ENCODE peak calls at places on chromosomes 4 and X, in six cellular contexts. J, W, B, S, F and U are unnamed samples.

GRCh38 chrX:30592846-30593245 is 15.3 kb upstream of the TASL start:
- DNase-seq in S (no peak), B (no peak), J (no peak), W (no peak), F (no peak), U (no peak)

GRCh38 chrX:132463411-132463810 is 25.4 kb downstream of the MBNL3 start:
- DNase-seq in F (peak), S (no peak), W (no peak), B (no peak), J (peak), U (peak)

GRCh38 chr4:52823478-52824092 is 38.5 kb upstream of the RASL11B start:
- DNase-seq in J (peak), F (no peak), S (peak), W (no peak), B (no peak), U (no peak)

GRCh38 chr4:98170035-98170434 is 26.8 kb upstream of the STPG2 start:
- DNase-seq in S (no peak), W (no peak), B (no peak), J (no peak), F (no peak), U (no peak)

GRCh38 chr4:125801924-125802323 is 487.2 kb downstream of the FAT4 start:
- DNase-seq in J (no peak), F (no peak), S (no peak), B (no peak), W (no peak), U (no peak)

GRCh38 chrX:9312922-9313867 is 151.7 kb upstream of the TBL1X start:
- DNase-seq in B (no peak), W (peak), F (peak), J (no peak), S (no peak), U (peak)

GRCh38 chr4:166279261-166279660 is 406.2 kb downstream of the TLL1 start:
- DNase-seq in J (no peak), S (no peak), B (no peak), F (no peak), W (no peak), U (peak)

GRCh38 chr4:185115827-185116232 is 27.2 kb upstream of the SLC25A4 start:
- DNase-seq in B (no peak), S (peak), W (peak), J (peak), F (peak), U (peak)

GRCh38 chrX:104113237-104113965 is 1.1 kb downstream of the ZCCHC18 start:
- DNase-seq in W (peak), J (peak), B (peak), S (peak), F (peak), U (peak)

GRCh38 chrX:53184836-53185235 is 40.2 kb downstream of the KDM5C start:
- DNase-seq in F (no peak), B (no peak), S (peak), W (no peak), J (peak), U (peak)

GRCh38 chrX:46251755-46252154 is 293.5 kb downstream of the ZNF674 start:
- DNase-seq in B (no peak), W (no peak), F (no peak), J (peak), S (peak), U (no peak)

GRCh38 chrX:39176105-39176504 is 374.8 kb downstream of the MID1IP1 start:
- DNase-seq in J (no peak), F (no peak), W (no peak), S (no peak), B (no peak), U (no peak)

GRCh38 chr4:71187399-71188196 is 151.2 kb upstream of the SLC4A4 start:
- DNase-seq in W (peak), F (peak), S (peak), J (peak), B (peak), U (peak)

GRCh38 chrX:123237271-123237670 is 53.2 kb downstream of the GRIA3 start:
- DNase-seq in F (no peak), B (no peak), W (no peak), J (no peak), S (no peak), U (no peak)

GRCh38 chr4:75634281-75634680 is 4.0 kb upstream of the CDKL2 start:
- DNase-seq in B (no peak), J (no peak), S (no peak), W (no peak), F (no peak), U (no peak)

GRCh38 chr4:117417856-117418255 is 332.5 kb upstream of the TRAM1L1 start:
- DNase-seq in W (no peak), F (no peak), B (no peak), J (peak), S (peak), U (no peak)

GRCh38 chrX:9493936-9494335 is 29.1 kb downstream of the TBL1X start:
- DNase-seq in J (no peak), F (no peak), W (no peak), B (no peak), S (no peak), U (no peak)

DNA sequence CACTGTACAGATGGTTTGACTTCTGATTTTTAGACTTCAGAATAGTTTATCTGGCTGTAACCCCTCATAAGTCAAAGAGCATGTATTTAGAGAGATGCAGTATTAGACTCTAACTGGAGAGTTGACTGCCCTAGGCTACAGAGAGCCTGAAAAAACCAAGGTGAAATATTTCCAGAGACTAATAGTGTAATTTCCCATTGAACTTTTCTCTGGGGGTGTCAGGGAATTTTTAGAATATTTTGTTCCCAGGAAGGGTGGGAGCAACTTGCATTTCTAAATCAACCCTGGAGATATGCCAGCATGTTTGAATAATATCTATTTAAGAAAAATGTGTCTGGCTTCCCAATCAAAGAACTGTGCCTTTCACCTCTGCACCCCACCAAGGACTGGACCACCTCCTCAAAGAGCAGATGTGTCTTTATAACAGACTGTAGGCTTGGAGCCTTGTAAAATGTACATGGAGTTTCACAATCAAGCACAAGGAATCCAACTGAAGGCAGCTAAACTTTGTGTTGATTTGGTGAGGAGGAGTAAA is 2.0 kb downstream of the ANXA3 start:
- DNase-seq in J (no peak), B (no peak), F (no peak), W (no peak), S (no peak), U (no peak)
- H2BK15ac ChIP-seq in J (no peak), B (no peak), F (no peak), W (no peak), S (no peak), U (no peak)

DNA sequence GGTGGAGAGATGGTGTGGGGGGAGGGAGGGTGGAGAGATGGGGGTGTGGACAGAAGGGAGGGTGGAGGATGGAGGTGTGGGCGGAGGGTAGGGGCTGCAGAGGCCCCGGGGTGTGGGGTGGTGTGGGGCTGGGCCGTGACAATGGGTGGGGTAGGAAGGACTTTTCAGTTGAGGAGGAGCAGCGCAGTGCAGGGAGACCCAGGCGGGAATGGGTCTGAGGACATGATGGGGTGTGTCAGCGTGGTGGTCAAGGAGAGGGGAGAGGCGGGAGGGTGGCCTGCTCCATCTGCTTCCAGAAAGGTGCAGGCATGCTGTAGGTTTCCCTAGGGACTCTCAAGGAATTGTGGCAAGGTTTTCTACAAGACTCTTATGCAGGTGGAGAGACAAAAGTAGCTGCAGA is 48.9 kb downstream of the RGS12 start:
- DNase-seq in B (no peak), J (no peak), F (no peak), W (no peak), S (no peak), U (no peak)
- H3K27ac ChIP-seq in B (no peak), J (peak), F (no peak), W (no peak), S (no peak), U (no peak)

DNA sequence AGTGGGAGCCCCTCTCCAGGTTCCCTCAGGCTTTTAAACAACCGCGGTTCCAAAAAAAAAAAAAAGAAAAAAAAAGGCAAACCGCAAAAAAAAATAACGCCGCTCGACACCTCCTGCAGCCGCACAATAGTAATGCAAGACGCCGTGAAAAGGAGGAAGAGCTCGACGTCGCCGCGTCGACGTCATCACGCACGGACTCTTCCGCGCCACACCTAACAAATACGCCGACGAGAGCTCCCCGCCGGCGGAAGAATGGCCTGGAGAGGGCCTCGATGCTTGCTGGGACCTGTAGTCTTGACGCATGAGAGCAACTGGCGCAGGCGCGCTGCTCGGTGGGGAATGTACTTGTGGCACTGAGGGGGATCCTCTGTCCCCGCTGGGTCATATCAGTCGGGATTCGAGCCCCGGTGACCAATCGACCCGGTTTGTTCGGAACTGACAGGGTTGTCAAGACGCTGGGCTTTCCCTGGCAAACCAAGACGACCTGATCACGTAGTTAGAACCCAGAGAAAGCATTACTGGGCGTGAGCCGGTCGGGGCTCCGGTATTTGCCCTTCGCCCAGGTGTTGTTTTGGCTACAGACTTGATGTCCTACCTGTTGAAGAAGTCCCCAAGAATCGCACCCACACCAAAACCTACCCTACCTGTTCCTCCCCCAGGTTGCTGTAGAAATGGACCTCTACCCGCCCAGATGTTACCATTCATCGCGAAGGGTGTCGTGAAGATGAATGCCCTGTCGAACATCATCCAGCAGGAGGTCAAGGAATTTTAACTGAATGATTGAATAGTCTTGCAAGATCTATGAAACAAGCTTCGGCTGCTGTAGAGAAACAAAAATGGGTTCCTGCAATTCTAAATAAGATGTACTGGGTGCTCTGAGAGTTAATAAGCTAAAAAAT is at the start of gene CBR4:
- DNase-seq in J (peak), S (peak), W (peak), B (peak), F (peak), U (peak)
- H4K8ac ChIP-seq in J (peak), S (peak), W (no peak), B (no peak), F (peak), U (no peak)

GRCh38 chr4:38904090-38904666 is 36.6 kb downstream of the FAM114A1 start:
- DNase-seq in F (no peak), J (no peak), W (no peak), S (no peak), B (no peak), U (no peak)
- H2BK15ac ChIP-seq in F (no peak), J (no peak), W (no peak), S (no peak), B (no peak), U (no peak)

GRCh38 chr4:67403342-67403741 is 142.0 kb downstream of the CENPC start:
- DNase-seq in S (no peak), F (no peak), J (no peak), B (no peak), W (no peak), U (no peak)
- H3K27ac ChIP-seq in S (no peak), F (no peak), J (no peak), B (no peak), W (no peak), U (no peak)